ENCODE peak calls at places on chromosomes 13 and 19, in nine cellular contexts. I is bronchial epithelial cell, N is BJ, X is heart left ventricle, O is GM23338, L is HCT116, M is astrocyte, B is IMR-90, V is dorsolateral prefrontal cortex. G is an unnamed sample.

GRCh38 chr19:54151362-54152035 is 8.0 kb downstream of the LENG1 start:
- DNase-seq in I (no peak), N (no peak), X (no peak), O (no peak), L (no peak), M (no peak), B (no peak), V (no peak), G (no peak)

GRCh38 chr13:39603424-39603947 is 493 bp upstream of the LHFPL6 start:
- DNase-seq in I (peak; percentile 41), N (no peak), X (peak; percentile 35), O (peak; percentile 47), L (no peak), M (peak; percentile 21), B (peak; percentile 24), V (no peak), G (no peak)

GRCh38 chr13:78881054-78881453 is 222.1 kb upstream of the OBI1 start:
- DNase-seq in I (no peak), N (no peak), X (no peak), O (no peak), L (no peak), M (no peak), B (no peak), V (no peak), G (no peak)

GRCh38 chr13:44471686-44472085 is 98.1 kb downstream of the SERP2 start:
- DNase-seq in I (peak; percentile 48), N (peak; percentile 7), X (no peak), O (no peak), L (no peak), M (peak; percentile 63), B (peak; percentile 58), V (no peak), G (no peak)

GRCh38 chr19:20256606-20257005 is 89.6 kb downstream of the ZNF486 start:
- DNase-seq in I (no peak), N (no peak), X (no peak), O (no peak), L (no peak), M (no peak), B (no peak), V (no peak), G (no peak)

GRCh38 chr13:109918179-109918651 is 131.8 kb upstream of the IRS2 start:
- DNase-seq in I (no peak), N (no peak), X (no peak), O (no peak), L (no peak), M (no peak), B (peak; percentile 30), V (no peak), G (no peak)

GRCh38 chr13:49652691-49653305 is 24.5 kb downstream of the ARL11 start:
- DNase-seq in I (no peak), N (no peak), X (no peak), O (peak; percentile 85), L (peak; percentile 26), M (no peak), B (peak; percentile 10), V (no peak), G (no peak)

GRCh38 chr13:95275322-95276118 is 25.7 kb downstream of the ABCC4 start:
- DNase-seq in I (peak; percentile 47), N (no peak), X (no peak), O (no peak), L (no peak), M (peak; percentile 67), B (no peak), V (no peak), G (no peak)

GRCh38 chr19:1063030-1063908 is 3.7 kb upstream of the ARHGAP45 start:
- DNase-seq in I (no peak), N (no peak), X (no peak), O (peak; percentile 43), L (peak; percentile 78), M (no peak), B (no peak), V (no peak), G (no peak)

GRCh38 chr13:89726690-89727435 is 1620.6 kb upstream of the MIR17HG start:
- DNase-seq in I (peak; percentile 95), N (no peak), X (no peak), O (no peak), L (no peak), M (peak; percentile 83), B (peak; percentile 46), V (no peak), G (no peak)

GRCh38 chr19:34155686-34156085 is 16.6 kb upstream of the LSM14A start:
- DNase-seq in I (peak; percentile 15), N (no peak), X (no peak), O (no peak), L (no peak), M (peak; percentile 36), B (peak; percentile 65), V (no peak), G (no peak)

GRCh38 chr13:83449666-83450395 is 432.4 kb downstream of the SLITRK1 start:
- DNase-seq in I (peak; percentile 84), N (peak; percentile 68), X (no peak), O (peak; percentile 5), L (no peak), M (peak; percentile 84), B (peak; percentile 62), V (no peak), G (no peak)

GRCh38 chr13:93344048-93344447 is 117.4 kb downstream of the GPC6 start:
- DNase-seq in I (no peak), N (no peak), X (no peak), O (no peak), L (no peak), M (no peak), B (no peak), V (no peak), G (no peak)

GRCh38 chr13:100665403-100665802 is 9.2 kb downstream of the TMTC4 start:
- DNase-seq in I (no peak), N (no peak), X (no peak), O (no peak), L (no peak), M (no peak), B (no peak), V (no peak), G (no peak)

GRCh38 chr19:2166741-2167738 is 3.3 kb downstream of the DOT1L start:
- DNase-seq in I (no peak), N (no peak), X (peak; percentile 87), O (peak; percentile 45), L (no peak), M (peak; percentile 62), B (peak; percentile 67), V (peak; percentile 53), G (no peak)

GRCh38 chr13:112711528-112712265 is 21.9 kb downstream of the ATP11A start:
- DNase-seq in I (peak; percentile 95), N (peak; percentile 94), X (peak; percentile 85), O (peak; percentile 97), L (peak; percentile 85), M (peak; percentile 97), B (peak; percentile 98), V (peak; percentile 67), G (peak; percentile 44)

DNA sequence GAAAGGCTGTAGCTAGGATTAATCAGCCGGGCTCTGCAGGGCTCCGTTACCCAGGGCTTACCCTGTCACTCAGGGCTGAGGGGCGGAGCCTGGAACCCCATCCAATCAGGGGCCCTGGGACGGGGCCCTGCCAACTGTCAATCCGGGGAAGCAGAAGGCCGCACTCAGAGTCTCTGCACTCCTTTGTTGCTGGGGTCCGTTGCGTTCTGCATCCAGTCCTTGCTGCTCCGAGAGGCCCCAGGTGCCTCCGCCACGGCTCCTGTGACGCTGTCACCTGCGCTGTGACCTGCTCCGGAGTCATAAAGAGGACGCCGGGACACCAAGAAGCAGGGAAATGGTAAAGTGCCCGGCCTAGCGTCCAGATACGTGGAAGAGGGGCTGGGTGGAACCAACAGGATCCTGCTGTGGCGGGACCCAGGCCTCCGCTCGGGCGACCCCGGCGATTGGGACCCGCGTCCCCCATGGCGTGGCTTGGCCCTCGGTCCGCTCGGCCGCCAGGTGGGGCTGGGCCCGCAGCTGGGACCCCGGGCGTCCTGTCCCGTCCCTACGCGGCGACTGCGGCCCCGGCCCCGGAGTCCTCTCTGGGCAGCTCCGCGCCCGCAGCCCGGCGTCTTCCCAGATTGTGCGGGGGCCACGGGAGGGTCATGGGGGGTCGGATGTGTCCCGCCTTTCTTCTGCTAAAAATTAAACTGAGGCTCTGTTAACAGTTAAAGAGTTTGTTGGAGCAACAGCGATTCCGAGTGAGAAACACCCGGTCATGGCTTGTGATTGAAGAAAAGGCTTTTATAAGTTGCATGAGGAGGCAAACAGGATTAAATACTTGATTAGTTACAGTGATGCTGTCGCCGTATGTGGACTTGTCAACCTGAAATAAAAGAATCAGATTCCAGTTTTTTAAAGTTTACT is at the start of gene ZNF491:
- DNase-seq in I (peak; percentile 81), N (peak; percentile 49), X (peak; percentile 93), O (peak; percentile 97), L (no peak), M (peak; percentile 78), B (peak; percentile 87), V (peak; percentile 95), G (peak; percentile 85)
- TF ChIP-seq CTCF in I (peak; percentile 36), N (peak; percentile 19), X (no peak), O (peak; percentile 62), L (no peak), M (no peak), B (peak; percentile 31), V (no peak), G (peak; percentile 65)

DNA sequence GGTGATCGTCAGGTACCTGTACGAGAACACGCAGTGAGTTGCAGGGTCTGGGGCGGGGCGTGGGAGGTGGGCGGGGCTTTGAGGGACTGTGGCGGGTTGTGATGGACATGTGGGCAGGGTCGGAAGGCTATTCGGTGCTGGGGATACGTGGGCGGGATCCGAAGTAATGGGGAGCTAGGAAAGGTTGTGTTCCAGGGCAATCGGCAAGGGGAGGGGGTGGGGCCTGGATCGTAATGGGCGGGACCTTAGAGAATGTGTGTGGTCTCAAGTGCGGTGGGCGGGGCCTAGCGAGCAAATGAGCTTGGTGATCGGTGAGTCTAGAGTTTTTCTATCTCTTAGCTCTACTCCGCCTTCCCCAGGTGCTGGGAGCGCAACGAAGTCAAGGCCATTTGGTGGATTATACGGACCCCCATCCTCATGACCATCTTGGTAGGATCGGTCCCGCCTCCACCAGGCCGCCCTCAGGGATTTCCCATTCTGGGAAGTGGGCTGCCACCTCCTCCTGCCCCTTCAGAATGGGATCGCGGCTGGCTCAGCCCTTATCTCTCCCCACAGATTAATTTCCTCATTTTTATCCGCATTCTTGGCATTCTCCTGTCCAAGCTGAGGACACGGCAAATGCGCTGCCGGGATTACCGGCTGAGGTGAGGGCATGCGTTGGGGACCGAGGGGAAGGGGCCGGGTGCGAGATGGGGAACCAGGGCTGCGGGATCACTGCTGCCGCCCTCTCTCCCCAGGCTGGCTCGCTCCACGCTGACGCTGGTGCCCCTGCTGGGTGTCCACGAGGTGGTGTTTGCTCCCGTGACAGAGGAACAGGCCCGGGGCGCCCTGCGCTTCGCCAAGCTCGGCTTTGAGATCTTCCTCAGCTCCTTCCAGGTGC is 9.6 kb downstream of the GIPR start:
- DNase-seq in I (peak; percentile 96), N (no peak), X (peak; percentile 43), O (peak; percentile 100), L (peak; percentile 99), M (peak; percentile 55), B (peak; percentile 62), V (peak; percentile 54), G (peak; percentile 82)
- TF ChIP-seq CTCF in I (peak; percentile 67), N (peak; percentile 47), X (no peak), O (peak; percentile 20), L (no peak), M (no peak), B (no peak), V (no peak), G (peak; percentile 41)

GRCh38 chr19:46489445-46490272 is 6.0 kb downstream of the PNMA8B start:
- DNase-seq in I (no peak), N (no peak), X (peak; percentile 50), O (peak; percentile 71), L (no peak), M (peak; percentile 76), B (peak; percentile 62), V (peak; percentile 63), G (no peak)
- TF ChIP-seq CTCF in I (peak; percentile 8), N (peak; percentile 52), X (peak; percentile 35), O (peak; percentile 42), L (no peak), M (no peak), B (no peak), V (peak; percentile 49), G (peak; percentile 23)

GRCh38 chr19:15251749-15252397 is 19.6 kb upstream of the EPHX3 start:
- DNase-seq in I (peak; percentile 53), N (peak; percentile 75), X (peak; percentile 86), O (peak; percentile 93), L (no peak), M (peak; percentile 90), B (peak; percentile 96), V (no peak), G (peak; percentile 23)
- TF ChIP-seq CTCF in I (peak; percentile 49), N (peak; percentile 60), X (peak; percentile 51), O (peak; percentile 57), L (peak; percentile 26), M (peak; percentile 45), B (peak; percentile 65), V (no peak), G (peak; percentile 44)